ENCODE peak calls at places on chromosomes 16 and 17, in eight cellular contexts. Z is T47D; M is EL; V is activated T-cell treated with anti-CD3 and anti-CD28 coated beads, Interleukin-2, amount 50 U/mL, for 1 hour; R is LoVo; X is aorta; I is EH; U is HT-29. Q is an unnamed sample.

GRCh38 chr17:61478790-61479492 is 26.7 kb downstream of the TBX4 start:
- DNase-seq in Z (no peak), M (no peak), V (no peak), R (no peak), X (peak; percentile 58), I (no peak), U (no peak), Q (peak; percentile 5)

GRCh38 chr17:38922538-38923291 is 2.7 kb upstream of the LASP1NB start:
- DNase-seq in Z (no peak), M (peak; percentile 72), V (no peak), R (peak; percentile 46), X (peak; percentile 80), I (peak; percentile 80), U (peak; percentile 80), Q (peak; percentile 84)

GRCh38 chr16:62638964-62639861 is 603.0 kb upstream of the CDH8 start:
- DNase-seq in Z (no peak), M (no peak), V (no peak), R (no peak), X (no peak), I (no peak), U (no peak), Q (no peak)

GRCh38 chr17:58595194-58595792 is 80.9 kb upstream of the MTMR4 start:
- DNase-seq in Z (no peak), M (no peak), V (no peak), R (no peak), X (no peak), I (no peak), U (peak; percentile 10), Q (no peak)

GRCh38 chr16:54957403-54957802 is 26.7 kb downstream of the IRX5 start:
- DNase-seq in Z (no peak), M (peak; percentile 48), V (no peak), R (peak; percentile 25), X (no peak), I (peak; percentile 56), U (peak; percentile 59), Q (peak; percentile 28)

GRCh38 chr16:19840524-19841110 is 44.0 kb downstream of the GPRC5B start:
- DNase-seq in Z (no peak), M (no peak), V (no peak), R (no peak), X (no peak), I (peak; percentile 10), U (no peak), Q (no peak)

GRCh38 chr16:27373312-27373711 is 28.7 kb upstream of the IL21R start:
- DNase-seq in Z (no peak), M (no peak), V (no peak), R (no peak), X (no peak), I (no peak), U (no peak), Q (no peak)

GRCh38 chr16:85924675-85925074 is 25.7 kb downstream of the IRF8 start:
- DNase-seq in Z (no peak), M (no peak), V (no peak), R (no peak), X (no peak), I (peak; percentile 35), U (no peak), Q (no peak)

GRCh38 chr17:66531826-66532439 is 229.5 kb downstream of the PRKCA start:
- DNase-seq in Z (no peak), M (peak; percentile 52), V (no peak), R (no peak), X (no peak), I (peak; percentile 59), U (no peak), Q (no peak)

GRCh38 chr17:27241346-27241946 is 52.5 kb upstream of the WSB1 start:
- DNase-seq in Z (peak; percentile 62), M (peak; percentile 20), V (no peak), R (peak; percentile 91), X (no peak), I (peak; percentile 43), U (peak; percentile 83), Q (no peak)

GRCh38 chr17:77675816-77676799 is 282.4 kb upstream of the TNRC6C start:
- DNase-seq in Z (peak; percentile 55), M (no peak), V (no peak), R (no peak), X (no peak), I (peak; percentile 24), U (no peak), Q (no peak)

GRCh38 chr17:6868579-6868978 is 37.0 kb upstream of the TEKT1 start:
- DNase-seq in Z (peak; percentile 11), M (no peak), V (no peak), R (peak; percentile 84), X (no peak), I (no peak), U (peak; percentile 59), Q (no peak)

GRCh38 chr16:87337247-87337646 is 20.1 kb upstream of the C16orf95 start:
- DNase-seq in Z (no peak), M (no peak), V (no peak), R (no peak), X (peak; percentile 51), I (no peak), U (no peak), Q (no peak)

GRCh38 chr16:49262501-49262900 is 19.1 kb downstream of the CBLN1 start:
- DNase-seq in Z (no peak), M (no peak), V (no peak), R (no peak), X (no peak), I (no peak), U (no peak), Q (no peak)

GRCh38 chr16:88781140-88782077 is 3.6 kb downstream of the PIEZO1 start:
- DNase-seq in Z (no peak), M (no peak), V (peak; percentile 62), R (no peak), X (no peak), I (no peak), U (no peak), Q (peak; percentile 40)

GRCh38 chr17:32357615-32358014 is 7.7 kb downstream of the ZNF207 start:
- DNase-seq in Z (no peak), M (no peak), V (no peak), R (no peak), X (no peak), I (no peak), U (no peak), Q (no peak)

GRCh38 chr17:33015716-33016346 is 24.2 kb downstream of the SPACA3 start:
- DNase-seq in Z (no peak), M (no peak), V (no peak), R (no peak), X (no peak), I (no peak), U (no peak), Q (no peak)

GRCh38 chr16:88442811-88443576 is 10.1 kb upstream of the ZFPM1 start:
- DNase-seq in Z (peak; percentile 98), M (peak; percentile 66), V (peak; percentile 86), R (peak; percentile 68), X (peak; percentile 93), I (peak; percentile 74), U (peak; percentile 88), Q (peak; percentile 86)

GRCh38 chr17:70096861-70097260 is 21.8 kb downstream of the KCNJ16 start:
- DNase-seq in Z (no peak), M (no peak), V (no peak), R (no peak), X (no peak), I (no peak), U (no peak), Q (no peak)

GRCh38 chr16:49664221-49665215 is 191.4 kb downstream of the ZNF423 start:
- DNase-seq in Z (no peak), M (no peak), V (no peak), R (no peak), X (peak; percentile 83), I (no peak), U (no peak), Q (no peak)

GRCh38 chr17:6046431-6046830 is 23.7 kb upstream of the WSCD1 start:
- DNase-seq in Z (no peak), M (no peak), V (no peak), R (no peak), X (no peak), I (no peak), U (no peak), Q (no peak)

GRCh38 chr17:35749560-35750412 is 3.3 kb downstream of the GAS2L2 start:
- DNase-seq in Z (no peak), M (peak; percentile 39), V (no peak), R (no peak), X (no peak), I (peak; percentile 35), U (no peak), Q (no peak)

GRCh38 chr17:4405038-4405669 is 28.6 kb upstream of the SPNS3 start:
- DNase-seq in Z (no peak), M (no peak), V (no peak), R (no peak), X (no peak), I (no peak), U (no peak), Q (no peak)

GRCh38 chr17:79049821-79050220 is 24.8 kb upstream of the ENGASE start:
- DNase-seq in Z (no peak), M (no peak), V (no peak), R (no peak), X (peak; percentile 75), I (no peak), U (no peak), Q (no peak)

GRCh38 chr16:75011634-75012307 is 12.9 kb downstream of the ZNRF1 start:
- DNase-seq in Z (no peak), M (peak; percentile 91), V (peak; percentile 20), R (peak; percentile 60), X (no peak), I (peak; percentile 95), U (no peak), Q (no peak)

GRCh38 chr16:53509906-53510703 is 7.1 kb upstream of the AKTIP start:
- DNase-seq in Z (peak; percentile 21), M (peak; percentile 69), V (peak; percentile 64), R (peak; percentile 64), X (peak; percentile 85), I (peak; percentile 79), U (peak; percentile 86), Q (peak; percentile 59)

GRCh38 chr16:85083051-85083639 is 29.1 kb downstream of the CIBAR2 start:
- DNase-seq in Z (no peak), M (no peak), V (no peak), R (no peak), X (no peak), I (no peak), U (no peak), Q (no peak)

GRCh38 chr16:57537596-57538234 is 1.3 kb upstream of the CCDC102A start:
- DNase-seq in Z (no peak), M (no peak), V (peak; percentile 13), R (no peak), X (peak; percentile 14), I (no peak), U (no peak), Q (no peak)

GRCh38 chr16:85751665-85752501 is 987 bp upstream of the C16orf74 start:
- DNase-seq in Z (no peak), M (peak; percentile 75), V (no peak), R (no peak), X (no peak), I (peak; percentile 69), U (no peak), Q (no peak)

GRCh38 chr16:83458612-83459011 is 349.2 kb upstream of the HSBP1 start:
- DNase-seq in Z (no peak), M (peak; percentile 67), V (no peak), R (no peak), X (no peak), I (peak; percentile 82), U (no peak), Q (no peak)

GRCh38 chr17:76266244-76266938 is 1.2 kb downstream of the UBALD2 start:
- DNase-seq in Z (peak; percentile 58), M (peak; percentile 45), V (no peak), R (no peak), X (no peak), I (peak; percentile 58), U (peak; percentile 37), Q (no peak)

GRCh38 chr16:159136-159849 is 6.5 kb upstream of the HBM start:
- DNase-seq in Z (no peak), M (no peak), V (no peak), R (no peak), X (no peak), I (no peak), U (no peak), Q (no peak)

GRCh38 chr16:2752850-2753522 is 548 bp downstream of the SRRM2 start:
- DNase-seq in Z (peak; percentile 78), M (peak; percentile 79), V (no peak), R (peak; percentile 84), X (peak; percentile 96), I (peak; percentile 83), U (peak; percentile 79), Q (peak; percentile 88)

GRCh38 chr16:62190426-62190825 is 154.2 kb upstream of the CDH8 start:
- DNase-seq in Z (no peak), M (no peak), V (no peak), R (no peak), X (no peak), I (no peak), U (peak; percentile 16), Q (no peak)

Q was measured in body of pancreas.